ENCODE peak calls at places on chromosomes 1 and 21, in four cellular contexts. D is HL-60, N is cardiac muscle cell, I is T-helper 2 cell. H is an unnamed sample.

GRCh38 chr1:80023366-80023765 is 1016.8 kb upstream of the ADGRL4 start:
- DNase-seq in D (no peak), N (no peak), I (no peak), H (no peak)

GRCh38 chr21:45078877-45079281 is 4.5 kb downstream of the ADARB1 start:
- DNase-seq in D (peak), N (no peak), I (no peak), H (peak)

GRCh38 chr1:58785424-58786058 is 1.7 kb upstream of the JUN start:
- DNase-seq in D (no peak), N (peak), I (no peak), H (no peak)

GRCh38 chr1:236259043-236259442 is 22.7 kb downstream of the ERO1B start:
- DNase-seq in D (no peak), N (no peak), I (no peak), H (no peak)

GRCh38 chr1:44101356-44101755 is 17.3 kb upstream of the KLF17 start:
- DNase-seq in D (no peak), N (no peak), I (no peak), H (no peak)

GRCh38 chr1:164101802-164102201 is 457.2 kb upstream of the PBX1 start:
- DNase-seq in D (no peak), N (no peak), I (no peak), H (peak)

GRCh38 chr1:156726549-156727226 is 1.6 kb upstream of the METTL25B start:
- DNase-seq in D (peak), N (peak), I (no peak), H (no peak)

GRCh38 chr1:245810181-245810727 is 655.5 kb downstream of the KIF26B start:
- DNase-seq in D (no peak), N (no peak), I (no peak), H (no peak)

GRCh38 chr1:202958544-202959275 is 598 bp upstream of the ADIPOR1 start:
- DNase-seq in D (no peak), N (no peak), I (no peak), H (no peak)

H was measured in aorta.